ENCODE peak calls at places on chromosomes 11 and 22, in four cellular contexts. R, K, W and X are unnamed samples.

GRCh38 chr11:10387209-10388083 is 67.6 kb upstream of the AMPD3 start:
- DNase-seq in R (peak), K (no peak), W (peak), X (peak)

GRCh38 chr11:79397252-79397651 is 43.6 kb downstream of the TENM4 start:
- DNase-seq in R (no peak), K (no peak), W (peak), X (no peak)

GRCh38 chr11:121071456-121072236 is 29.4 kb upstream of the TECTA start:
- DNase-seq in R (no peak), K (no peak), W (no peak), X (no peak)

GRCh38 chr22:41739576-41739975 is 40.3 kb downstream of the MEI1 start:
- DNase-seq in R (no peak), K (no peak), W (no peak), X (no peak)

GRCh38 chr11:121416909-121417567 is 35.1 kb upstream of the SORL1 start:
- DNase-seq in R (peak), K (peak), W (peak), X (peak)

GRCh38 chr11:3808846-3809623 is 675 bp downstream of the PGAP2 start:
- DNase-seq in R (peak), K (peak), W (peak), X (no peak)

GRCh38 chr11:105588001-105588400 is 21.9 kb upstream of the GRIA4 start:
- DNase-seq in R (no peak), K (no peak), W (peak), X (no peak)

GRCh38 chr11:15097411-15097810 is 17.3 kb upstream of the INSC start:
- DNase-seq in R (no peak), K (no peak), W (no peak), X (no peak)

GRCh38 chr11:10844364-10844763 is 13.5 kb downstream of the ZBED5 start:
- DNase-seq in R (no peak), K (no peak), W (peak), X (no peak)

GRCh38 chr22:36104435-36104834 is 56.1 kb downstream of the APOL3 start:
- DNase-seq in R (no peak), K (no peak), W (no peak), X (no peak)

GRCh38 chr11:97656356-97656755 is 1266.5 kb downstream of the JRKL start:
- DNase-seq in R (no peak), K (no peak), W (no peak), X (no peak)

GRCh38 chr11:62652156-62653006 is 721 bp downstream of the INTS5 start:
- DNase-seq in R (no peak), K (no peak), W (no peak), X (no peak)

GRCh38 chr11:45661417-45662055 is 3.9 kb downstream of the CHST1 start:
- DNase-seq in R (no peak), K (no peak), W (no peak), X (no peak)

GRCh38 chr11:125086633-125087296 is 23.7 kb downstream of the SLC37A2 start:
- DNase-seq in R (no peak), K (no peak), W (no peak), X (no peak)

GRCh38 chr22:25689631-25690030 is 52.4 kb upstream of the MYO18B start:
- DNase-seq in R (no peak), K (no peak), W (no peak), X (no peak)

GRCh38 chr11:117902001-117902855 is 25.8 kb upstream of the FXYD6 start:
- DNase-seq in R (no peak), K (no peak), W (no peak), X (peak)

GRCh38 chr11:131637469-131638175 is 267.2 kb downstream of the NTM start:
- DNase-seq in R (no peak), K (no peak), W (no peak), X (no peak)

GRCh38 chr11:78224906-78225420 is 36.2 kb downstream of the USP35 start:
- DNase-seq in R (no peak), K (no peak), W (no peak), X (no peak)

GRCh38 chr11:119389611-119390254 is 8.2 kb upstream of the USP2 start:
- DNase-seq in R (no peak), K (no peak), W (no peak), X (no peak)

GRCh38 chr11:76629133-76629852 is 41.3 kb downstream of the LRRC32 start:
- DNase-seq in R (peak), K (no peak), W (peak), X (peak)

GRCh38 chr11:102810943-102811528 is 13.1 kb upstream of the MMP1 start:
- DNase-seq in R (no peak), K (peak), W (peak), X (no peak)

GRCh38 chr11:57699813-57700212 is 12.2 kb downstream of the MED19 start:
- DNase-seq in R (no peak), K (no peak), W (no peak), X (no peak)

GRCh38 chr22:47957649-47958048 is 1195.2 kb downstream of the TBC1D22A start:
- DNase-seq in R (no peak), K (no peak), W (no peak), X (no peak)

GRCh38 chr11:120057595-120058581 is 80.0 kb downstream of the TRIM29 start:
- DNase-seq in R (peak), K (peak), W (no peak), X (no peak)

GRCh38 chr11:73652046-73652730 is 5.8 kb downstream of the PLEKHB1 start:
- DNase-seq in R (peak), K (no peak), W (no peak), X (no peak)

GRCh38 chr11:15197696-15198095 is 83.0 kb downstream of the INSC start:
- DNase-seq in R (no peak), K (no peak), W (peak), X (no peak)

GRCh38 chr11:44351006-44351660 is 41.2 kb upstream of the ALX4 start:
- DNase-seq in R (no peak), K (no peak), W (no peak), X (no peak)

GRCh38 chr11:119538748-119539147 is 115.8 kb upstream of the THY1 start:
- DNase-seq in R (no peak), K (no peak), W (no peak), X (no peak)

GRCh38 chr11:81579339-81579738 is 1154.3 kb downstream of the FAM181B start:
- DNase-seq in R (no peak), K (no peak), W (no peak), X (no peak)

GRCh38 chr22:49295851-49296560 is 531.7 kb downstream of the BRD1 start:
- DNase-seq in R (no peak), K (no peak), W (no peak), X (no peak)

GRCh38 chr22:49295465-49295743 is 532.3 kb downstream of the BRD1 start:
- DNase-seq in R (no peak), K (no peak), W (no peak), X (no peak)

GRCh38 chr22:49297871-49298721 is 529.6 kb downstream of the BRD1 start:
- DNase-seq in R (no peak), K (no peak), W (no peak), X (no peak)

GRCh38 chr22:49297286-49297870 is 530.3 kb downstream of the BRD1 start:
- DNase-seq in R (no peak), K (no peak), W (no peak), X (no peak)

DNA sequence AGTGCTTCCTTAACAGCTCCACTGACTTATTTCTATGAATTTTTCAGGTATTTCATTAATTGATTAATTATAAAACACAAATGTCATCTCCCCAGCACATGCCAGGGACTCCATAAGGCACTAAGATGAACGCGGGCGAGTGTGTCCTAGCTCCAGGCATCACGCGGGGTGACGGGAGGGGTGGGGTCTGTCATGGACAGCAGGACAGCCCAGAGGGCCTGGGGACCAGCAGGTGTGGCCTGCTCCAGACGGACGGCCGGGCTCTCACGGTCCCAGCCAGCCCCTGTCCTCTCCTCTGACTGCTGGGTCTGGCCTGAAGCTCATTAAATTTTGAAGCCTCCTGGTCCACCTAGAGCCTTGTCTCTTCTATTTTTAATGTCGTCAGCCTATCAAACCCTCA is 531.1 kb downstream of the BRD1 start:
- DNase-seq in R (no peak), K (no peak), W (no peak), X (no peak)
- TF ChIP-seq POLR2A in R (no peak), K (no peak), W (no peak), X (no peak)

GRCh38 chr11:72042059-72042425 is 38.3 kb downstream of the NUMA1 start:
- DNase-seq in R (no peak), K (no peak), W (no peak), X (no peak)
- H3K4me3 ChIP-seq in R (peak), K (peak), W (peak), X (peak)

GRCh38 chr11:13463779-13464290 is 813 bp upstream of the BTBD10 start:
- DNase-seq in R (no peak), K (no peak), W (no peak), X (no peak)

GRCh38 chr11:13462311-13462927 is 603 bp downstream of the BTBD10 start:
- DNase-seq in R (peak), K (peak), W (peak), X (peak)

GRCh38 chr11:13461291-13461690 is 1.7 kb downstream of the BTBD10 start:
- DNase-seq in R (no peak), K (no peak), W (no peak), X (no peak)

GRCh38 chr11:13465909-13466371 is 2.9 kb upstream of the BTBD10 start:
- DNase-seq in R (no peak), K (peak), W (peak), X (no peak)

DNA sequence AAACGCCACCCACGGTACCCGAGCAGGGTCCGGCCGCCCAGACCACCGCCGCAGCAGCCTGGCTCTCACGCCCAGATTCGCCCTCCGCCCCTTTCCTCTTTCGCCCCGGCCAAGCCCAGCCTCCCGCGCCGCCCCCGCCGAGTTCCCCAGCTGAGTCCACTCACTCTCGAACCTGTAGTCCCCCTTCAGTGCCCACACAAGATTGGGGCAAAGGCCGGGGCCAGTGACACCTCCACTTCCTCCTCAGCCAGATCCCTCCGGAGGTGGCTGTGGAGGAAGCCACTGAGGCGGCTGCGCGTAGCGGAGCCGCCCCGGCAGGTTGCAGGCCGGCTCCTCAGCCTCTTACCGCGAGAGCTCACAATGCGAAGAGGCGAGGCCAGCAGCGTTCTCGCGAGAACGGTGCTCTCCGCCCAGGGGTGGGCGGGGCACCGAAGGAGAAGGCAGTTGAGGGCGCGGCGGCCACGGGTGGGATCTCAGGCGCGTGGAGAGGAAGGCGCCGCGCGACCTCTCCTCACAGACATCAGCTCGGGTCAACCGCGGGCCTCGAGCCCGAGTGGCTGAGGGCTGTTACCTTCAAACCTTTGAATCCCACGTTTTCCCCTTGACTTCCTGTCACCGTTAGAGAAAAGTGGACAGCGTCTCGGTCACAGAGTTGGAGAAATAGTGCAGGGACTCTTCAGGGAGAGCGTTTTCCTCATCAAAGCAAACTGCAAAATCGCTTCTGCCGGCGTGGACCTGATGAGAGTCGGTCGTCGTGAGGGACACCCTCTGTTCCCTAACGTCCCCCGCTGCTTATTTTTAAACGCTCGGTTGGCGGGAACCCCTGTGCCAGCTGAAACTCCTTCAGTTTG is at the start of gene BTBD10:
- DNase-seq in R (peak), K (peak), W (peak), X (peak)
- TF ChIP-seq POLR2A in R (peak), K (peak), W (peak), X (peak)

GRCh38 chr22:16801571-16801970 is 23.6 kb downstream of the XKR3 start:
- DNase-seq in R (no peak), K (no peak), W (no peak), X (no peak)
- H3K4me3 ChIP-seq in R (no peak), K (no peak), W (no peak), X (no peak)